ENCODE peak calls at places on chromosomes 1 and 21, in nine cellular contexts. One of them, this sample, is unnamed.
A peak's percentile ranks its signal among the peaks of the same experiment; 100 is the strongest.

GRCh38 chr21:29299046-29299905 is 554 bp downstream of the BACH1 start:
- DNase-seq in activated gamma-delta T cell treated with anti-CD3 and anti-CD28 coated beads, Interleukin-2, amount 50 U/mL, for 16 hours: peak; percentile 60
- DNase-seq in SHP77: peak; percentile 59
- DNase-seq in tibial nerve: peak; percentile 35
- DNase-seq in A549: peak; percentile 14
- DNase-seq in CD8-positive, alpha-beta memory T cell: peak; percentile 65
- DNase-seq in HEK293T: peak; percentile 61
- DNase-seq in activated CD8-positive, alpha-beta memory T cell treated with anti-CD3 and anti-CD28 coated beads, Interleukin-2, amount 50 U/mL, for 48 hours: peak; percentile 85
- DNase-seq in kidney: peak; percentile 89
- DNase-seq in this sample: no peak

GRCh38 chr1:26772687-26773086 is 15.1 kb upstream of the PIGV start:
- DNase-seq in activated gamma-delta T cell treated with anti-CD3 and anti-CD28 coated beads, Interleukin-2, amount 50 U/mL, for 16 hours: no peak
- DNase-seq in SHP77: no peak
- DNase-seq in kidney: no peak
- DNase-seq in HEK293T: no peak
- DNase-seq in A549: peak; percentile 47
- DNase-seq in CD8-positive, alpha-beta memory T cell: no peak
- DNase-seq in tibial nerve: no peak
- DNase-seq in activated CD8-positive, alpha-beta memory T cell treated with anti-CD3 and anti-CD28 coated beads, Interleukin-2, amount 50 U/mL, for 48 hours: no peak
- DNase-seq in this sample: no peak

GRCh38 chr1:201212056-201212455 is 21.4 kb downstream of the IGFN1 start:
- DNase-seq in HEK293T: no peak
- DNase-seq in kidney: peak; percentile 43
- DNase-seq in tibial nerve: no peak
- DNase-seq in SHP77: no peak
- DNase-seq in CD8-positive, alpha-beta memory T cell: no peak
- DNase-seq in activated CD8-positive, alpha-beta memory T cell treated with anti-CD3 and anti-CD28 coated beads, Interleukin-2, amount 50 U/mL, for 48 hours: no peak
- DNase-seq in activated gamma-delta T cell treated with anti-CD3 and anti-CD28 coated beads, Interleukin-2, amount 50 U/mL, for 16 hours: no peak
- DNase-seq in A549: no peak
- DNase-seq in this sample: no peak

GRCh38 chr1:198030682-198031081 is 113.5 kb downstream of the LHX9 start:
- DNase-seq in A549: no peak
- DNase-seq in kidney: no peak
- DNase-seq in CD8-positive, alpha-beta memory T cell: no peak
- DNase-seq in SHP77: no peak
- DNase-seq in activated CD8-positive, alpha-beta memory T cell treated with anti-CD3 and anti-CD28 coated beads, Interleukin-2, amount 50 U/mL, for 48 hours: no peak
- DNase-seq in HEK293T: no peak
- DNase-seq in activated gamma-delta T cell treated with anti-CD3 and anti-CD28 coated beads, Interleukin-2, amount 50 U/mL, for 16 hours: no peak
- DNase-seq in tibial nerve: no peak
- DNase-seq in this sample: no peak

GRCh38 chr1:200372095-200372884 is 37.5 kb downstream of the ZNF281 start:
- DNase-seq in tibial nerve: no peak
- DNase-seq in HEK293T: no peak
- DNase-seq in kidney: no peak
- DNase-seq in SHP77: peak; percentile 11
- DNase-seq in activated gamma-delta T cell treated with anti-CD3 and anti-CD28 coated beads, Interleukin-2, amount 50 U/mL, for 16 hours: no peak
- DNase-seq in CD8-positive, alpha-beta memory T cell: no peak
- DNase-seq in A549: peak; percentile 95
- DNase-seq in activated CD8-positive, alpha-beta memory T cell treated with anti-CD3 and anti-CD28 coated beads, Interleukin-2, amount 50 U/mL, for 48 hours: no peak
- DNase-seq in this sample: peak; percentile 93

GRCh38 chr1:156128749-156129682 is 14.5 kb downstream of the LMNA start:
- DNase-seq in kidney: peak; percentile 78
- DNase-seq in CD8-positive, alpha-beta memory T cell: no peak
- DNase-seq in SHP77: no peak
- DNase-seq in HEK293T: no peak
- DNase-seq in activated CD8-positive, alpha-beta memory T cell treated with anti-CD3 and anti-CD28 coated beads, Interleukin-2, amount 50 U/mL, for 48 hours: peak; percentile 58
- DNase-seq in tibial nerve: no peak
- DNase-seq in activated gamma-delta T cell treated with anti-CD3 and anti-CD28 coated beads, Interleukin-2, amount 50 U/mL, for 16 hours: no peak
- DNase-seq in A549: no peak
- DNase-seq in this sample: no peak

GRCh38 chr1:234875328-234875952 is 253.2 kb downstream of the TOMM20 start:
- DNase-seq in HEK293T: no peak
- DNase-seq in activated gamma-delta T cell treated with anti-CD3 and anti-CD28 coated beads, Interleukin-2, amount 50 U/mL, for 16 hours: no peak
- DNase-seq in SHP77: no peak
- DNase-seq in kidney: no peak
- DNase-seq in activated CD8-positive, alpha-beta memory T cell treated with anti-CD3 and anti-CD28 coated beads, Interleukin-2, amount 50 U/mL, for 48 hours: no peak
- DNase-seq in tibial nerve: no peak
- DNase-seq in CD8-positive, alpha-beta memory T cell: no peak
- DNase-seq in A549: no peak
- DNase-seq in this sample: peak; percentile 48

GRCh38 chr21:17462276-17462981 is 50.4 kb upstream of the CXADR start:
- DNase-seq in kidney: no peak
- DNase-seq in CD8-positive, alpha-beta memory T cell: no peak
- DNase-seq in HEK293T: no peak
- DNase-seq in activated CD8-positive, alpha-beta memory T cell treated with anti-CD3 and anti-CD28 coated beads, Interleukin-2, amount 50 U/mL, for 48 hours: no peak
- DNase-seq in tibial nerve: no peak
- DNase-seq in activated gamma-delta T cell treated with anti-CD3 and anti-CD28 coated beads, Interleukin-2, amount 50 U/mL, for 16 hours: no peak
- DNase-seq in SHP77: no peak
- DNase-seq in A549: peak; percentile 76
- DNase-seq in this sample: no peak

GRCh38 chr1:81832573-81832972 is 31.8 kb downstream of the ADGRL2 start:
- DNase-seq in kidney: no peak
- DNase-seq in activated gamma-delta T cell treated with anti-CD3 and anti-CD28 coated beads, Interleukin-2, amount 50 U/mL, for 16 hours: no peak
- DNase-seq in SHP77: no peak
- DNase-seq in tibial nerve: no peak
- DNase-seq in activated CD8-positive, alpha-beta memory T cell treated with anti-CD3 and anti-CD28 coated beads, Interleukin-2, amount 50 U/mL, for 48 hours: no peak
- DNase-seq in HEK293T: no peak
- DNase-seq in A549: no peak
- DNase-seq in CD8-positive, alpha-beta memory T cell: no peak
- DNase-seq in this sample: no peak

GRCh38 chr1:17591814-17592430 is 52.4 kb downstream of the ARHGEF10L start:
- DNase-seq in CD8-positive, alpha-beta memory T cell: no peak
- DNase-seq in kidney: no peak
- DNase-seq in activated gamma-delta T cell treated with anti-CD3 and anti-CD28 coated beads, Interleukin-2, amount 50 U/mL, for 16 hours: no peak
- DNase-seq in activated CD8-positive, alpha-beta memory T cell treated with anti-CD3 and anti-CD28 coated beads, Interleukin-2, amount 50 U/mL, for 48 hours: no peak
- DNase-seq in tibial nerve: no peak
- DNase-seq in A549: no peak
- DNase-seq in HEK293T: no peak
- DNase-seq in SHP77: no peak
- DNase-seq in this sample: no peak

GRCh38 chr1:59016390-59016789 is 232.5 kb upstream of the JUN start:
- DNase-seq in activated gamma-delta T cell treated with anti-CD3 and anti-CD28 coated beads, Interleukin-2, amount 50 U/mL, for 16 hours: no peak
- DNase-seq in tibial nerve: no peak
- DNase-seq in kidney: no peak
- DNase-seq in SHP77: peak; percentile 19
- DNase-seq in activated CD8-positive, alpha-beta memory T cell treated with anti-CD3 and anti-CD28 coated beads, Interleukin-2, amount 50 U/mL, for 48 hours: no peak
- DNase-seq in A549: no peak
- DNase-seq in CD8-positive, alpha-beta memory T cell: no peak
- DNase-seq in HEK293T: peak; percentile 42
- DNase-seq in this sample: no peak

GRCh38 chr1:30718636-30719405 is 4.6 kb downstream of the MATN1 start:
- DNase-seq in A549: peak; percentile 94
- DNase-seq in activated gamma-delta T cell treated with anti-CD3 and anti-CD28 coated beads, Interleukin-2, amount 50 U/mL, for 16 hours: peak; percentile 78
- DNase-seq in kidney: peak; percentile 96
- DNase-seq in CD8-positive, alpha-beta memory T cell: peak; percentile 96
- DNase-seq in HEK293T: peak; percentile 87
- DNase-seq in activated CD8-positive, alpha-beta memory T cell treated with anti-CD3 and anti-CD28 coated beads, Interleukin-2, amount 50 U/mL, for 48 hours: peak; percentile 96
- DNase-seq in SHP77: peak; percentile 97
- DNase-seq in tibial nerve: peak; percentile 80
- DNase-seq in this sample: peak; percentile 96

GRCh38 chr1:75396745-75397144 is 214.2 kb downstream of the SLC44A5 start:
- DNase-seq in activated gamma-delta T cell treated with anti-CD3 and anti-CD28 coated beads, Interleukin-2, amount 50 U/mL, for 16 hours: no peak
- DNase-seq in SHP77: no peak
- DNase-seq in kidney: no peak
- DNase-seq in activated CD8-positive, alpha-beta memory T cell treated with anti-CD3 and anti-CD28 coated beads, Interleukin-2, amount 50 U/mL, for 48 hours: no peak
- DNase-seq in tibial nerve: no peak
- DNase-seq in CD8-positive, alpha-beta memory T cell: no peak
- DNase-seq in HEK293T: no peak
- DNase-seq in A549: no peak
- DNase-seq in this sample: no peak

GRCh38 chr1:209513226-209513625 is 70.3 kb upstream of the CAMK1G start:
- DNase-seq in SHP77: peak; percentile 42
- DNase-seq in CD8-positive, alpha-beta memory T cell: no peak
- DNase-seq in kidney: no peak
- DNase-seq in A549: peak; percentile 50
- DNase-seq in HEK293T: peak; percentile 67
- DNase-seq in tibial nerve: no peak
- DNase-seq in activated gamma-delta T cell treated with anti-CD3 and anti-CD28 coated beads, Interleukin-2, amount 50 U/mL, for 16 hours: no peak
- DNase-seq in activated CD8-positive, alpha-beta memory T cell treated with anti-CD3 and anti-CD28 coated beads, Interleukin-2, amount 50 U/mL, for 48 hours: no peak
- DNase-seq in this sample: peak; percentile 17